ENCODE peak calls at places on chromosomes 11 and 22, in five cellular contexts. W is fibroblast of pulmonary artery, R is spleen, P is AG10803, V is HFF-Myc. C is an unnamed sample.
A peak's percentile ranks its signal among the peaks of the same experiment; 100 is the strongest.

GRCh38 chr11:26905368-26905767 is 88.5 kb upstream of the FIBIN start:
- DNase-seq in R (no peak), W (peak; percentile 28), V (peak; percentile 47), P (peak; percentile 49), C (peak; percentile 28)

GRCh38 chr11:64787526-64788320 is 9.4 kb upstream of the SF1 start:
- DNase-seq in V (no peak), R (peak; percentile 90), P (peak; percentile 31), W (peak; percentile 64), C (peak; percentile 76)

GRCh38 chr22:43183496-43184263 is 3.3 kb downstream of the TTLL12 start:
- DNase-seq in P (peak; percentile 54), V (no peak), W (peak; percentile 90), R (no peak), C (no peak)

GRCh38 chr11:34773826-34774225 is 142.4 kb downstream of the APIP start:
- DNase-seq in V (no peak), W (no peak), R (no peak), P (no peak), C (no peak)

GRCh38 chr11:130209944-130210854 is 50.6 kb downstream of the ST14 start:
- DNase-seq in R (no peak), W (no peak), P (no peak), V (no peak), C (no peak)

GRCh38 chr11:60942970-60943565 is 8.9 kb downstream of the SLC15A3 start:
- DNase-seq in V (no peak), P (no peak), R (no peak), W (no peak), C (no peak)

GRCh38 chr11:22459053-22459452 is 120.9 kb downstream of the SLC17A6 start:
- DNase-seq in W (peak; percentile 86), P (peak; percentile 69), V (no peak), R (no peak), C (no peak)

GRCh38 chr11:19597876-19598275 is 114.8 kb upstream of the NAV2 start:
- DNase-seq in W (no peak), P (no peak), V (no peak), R (no peak), C (no peak)

GRCh38 chr11:126194121-126194543 is 17.3 kb downstream of the RPUSD4 start:
- DNase-seq in R (no peak), V (no peak), W (peak; percentile 70), P (peak; percentile 40), C (peak; percentile 35)

GRCh38 chr11:70918242-70918641 is 334.1 kb downstream of the SHANK2 start:
- DNase-seq in V (no peak), R (no peak), P (no peak), W (no peak), C (no peak)

GRCh38 chr11:412641-413119 is 2.1 kb downstream of the SIGIRR start:
- DNase-seq in R (peak; percentile 72), P (no peak), W (no peak), V (no peak), C (no peak)

GRCh38 chr11:1194231-1194976 is 28.5 kb upstream of the MUC5B start:
- DNase-seq in R (peak; percentile 65), V (no peak), W (no peak), P (no peak), C (no peak)

GRCh38 chr11:122804796-122805195 is 33.5 kb upstream of the CRTAM start:
- DNase-seq in P (no peak), V (no peak), W (no peak), R (no peak), C (peak; percentile 21)

GRCh38 chr11:11841121-11841604 is 609 bp upstream of the USP47 start:
- DNase-seq in P (peak; percentile 23), W (peak; percentile 24), R (no peak), V (no peak), C (no peak)

GRCh38 chr11:5937868-5938602 is 4.0 kb upstream of the OR56A3 start:
- DNase-seq in W (no peak), P (no peak), V (no peak), R (no peak), C (no peak)

GRCh38 chr22:40627612-40628011 is 8.9 kb downstream of the MRTFA start:
- DNase-seq in V (no peak), P (no peak), R (no peak), W (no peak), C (no peak)

GRCh38 chr11:131591051-131591461 is 220.6 kb downstream of the NTM start:
- DNase-seq in P (peak; percentile 25), W (no peak), V (no peak), R (no peak), C (no peak)

GRCh38 chr11:16126361-16126760 is 230.0 kb downstream of the SOX6 start:
- DNase-seq in P (no peak), V (no peak), R (no peak), W (peak; percentile 31), C (no peak)

GRCh38 chr11:110297082-110297725 is 790 bp upstream of the RDX start:
- DNase-seq in W (no peak), R (no peak), P (no peak), V (no peak), C (no peak)

GRCh38 chr11:44564653-44565007 is 833 bp upstream of the CD82 start:
- DNase-seq in P (peak; percentile 91), R (peak; percentile 90), W (peak; percentile 84), V (no peak), C (no peak)

GRCh38 chr11:122267602-122268001 is 151.6 kb upstream of the BLID start:
- DNase-seq in W (peak; percentile 66), P (peak; percentile 86), V (no peak), R (no peak), C (no peak)

DNA sequence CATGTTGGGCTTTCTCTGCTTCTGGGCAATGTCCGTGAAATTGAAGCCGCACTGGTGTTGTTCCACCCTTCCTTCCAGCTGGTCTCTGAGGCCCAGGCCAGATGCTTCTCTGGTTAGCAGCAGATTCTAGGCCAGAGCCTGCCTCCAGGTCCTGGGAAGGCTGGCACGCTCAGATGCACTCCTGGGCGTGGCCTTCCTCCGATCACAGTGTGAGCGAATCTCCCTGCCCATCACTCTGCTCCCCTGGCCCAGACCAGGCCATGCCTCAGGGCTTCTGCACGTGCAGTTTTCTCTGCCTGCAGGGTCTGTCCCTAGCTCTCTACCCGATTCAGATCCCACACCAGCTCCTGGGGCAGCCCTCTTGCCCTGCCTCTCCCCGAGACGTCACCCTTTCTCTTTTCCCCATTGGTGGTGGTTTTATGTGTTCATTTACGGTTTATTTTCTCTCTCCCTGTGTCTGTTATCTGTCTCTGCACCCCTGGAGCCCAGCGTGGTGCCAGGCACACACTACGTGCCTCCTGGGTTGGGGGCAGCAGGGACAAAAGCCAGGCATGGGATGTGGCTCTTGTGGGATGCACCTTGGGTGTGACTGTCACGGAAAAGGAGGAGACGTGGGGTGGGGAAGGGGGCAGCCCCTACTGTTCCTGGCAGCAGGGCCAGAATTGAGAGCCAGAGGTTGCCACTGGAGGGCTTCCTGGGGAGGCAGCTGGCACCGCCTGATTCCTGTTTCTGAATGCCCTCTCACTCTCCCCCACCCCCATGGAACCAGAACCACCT is 66.0 kb downstream of the KCNQ1 start:
- DNase-seq in R (peak; percentile 42), V (no peak), P (no peak), W (no peak), C (no peak)
- H3K4me3 ChIP-seq in R (no peak overlapping the region), V (no peak overlapping the region), P (no peak overlapping the region), W (no peak overlapping the region), C (no peak overlapping the region)

GRCh38 chr11:82818399-82819043 is 81.7 kb downstream of the PRCP start:
- DNase-seq in W (no peak), V (no peak), P (no peak), R (no peak), C (no peak)
- TF ChIP-seq CTCF in W (no peak), V (no peak), P (no peak), R (no peak), C (no peak)

GRCh38 chr22:45319319-45319675 is 9.6 kb downstream of the FAM118A start:
- DNase-seq in P (peak; percentile 42), V (no peak), W (peak; percentile 72), R (no peak), C (no peak)
- H3K4me3 ChIP-seq in P (no peak overlapping the region), V (no peak overlapping the region), W (no peak overlapping the region), R (no peak overlapping the region), C (peak overlapping the region; percentile 47)

GRCh38 chr11:62705880-62706831 is 1.1 kb downstream of the BSCL2 start:
- DNase-seq in V (peak; percentile 63), W (peak; percentile 94), R (peak; percentile 99), P (peak; percentile 92), C (peak; percentile 96)

GRCh38 chr11:62705401-62705800 is 1.8 kb downstream of the BSCL2 start:
- DNase-seq in W (no peak), V (no peak), R (peak; percentile 85), P (no peak), C (no peak)

GRCh38 chr11:62708423-62709261 is 1.2 kb downstream of the GNG3 start:
- DNase-seq in W (no peak), V (no peak), P (no peak), R (peak; percentile 90), C (no peak)

GRCh38 chr11:62706841-62707240 is 383 bp downstream of the BSCL2 start:
- DNase-seq in W (no peak), V (no peak), R (no peak), P (no peak), C (no peak)

DNA sequence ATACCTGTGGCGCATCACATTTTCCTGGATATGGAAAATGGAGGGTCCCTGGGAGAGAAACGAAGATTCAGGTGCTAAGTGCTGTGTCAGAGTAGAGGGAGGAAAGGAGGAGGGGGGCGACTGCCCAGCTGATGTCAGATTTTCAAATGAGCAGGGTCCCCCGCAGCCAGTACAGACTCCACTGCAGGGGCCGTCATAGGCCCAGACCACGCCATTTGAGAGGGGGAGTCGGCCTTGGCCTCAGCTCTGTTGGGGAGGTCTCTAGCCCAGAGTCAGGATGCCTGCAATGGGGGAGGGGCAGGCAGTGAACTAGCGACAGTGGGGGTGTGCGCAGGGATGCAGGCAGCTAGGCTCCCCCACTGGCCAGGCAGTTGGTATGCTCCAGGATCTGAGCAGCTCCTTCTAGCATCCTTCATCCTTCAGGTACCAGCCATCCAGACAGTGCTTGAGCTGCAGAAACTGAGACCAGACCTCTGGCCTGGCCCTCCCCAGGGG is at the start of the genes BSCL2 and GNG3:
- DNase-seq in P (no peak), V (no peak), W (no peak), R (peak; percentile 84), C (no peak)
- TF ChIP-seq CTCF in P (no peak), V (no peak), W (no peak), R (no peak), C (no peak)

DNA sequence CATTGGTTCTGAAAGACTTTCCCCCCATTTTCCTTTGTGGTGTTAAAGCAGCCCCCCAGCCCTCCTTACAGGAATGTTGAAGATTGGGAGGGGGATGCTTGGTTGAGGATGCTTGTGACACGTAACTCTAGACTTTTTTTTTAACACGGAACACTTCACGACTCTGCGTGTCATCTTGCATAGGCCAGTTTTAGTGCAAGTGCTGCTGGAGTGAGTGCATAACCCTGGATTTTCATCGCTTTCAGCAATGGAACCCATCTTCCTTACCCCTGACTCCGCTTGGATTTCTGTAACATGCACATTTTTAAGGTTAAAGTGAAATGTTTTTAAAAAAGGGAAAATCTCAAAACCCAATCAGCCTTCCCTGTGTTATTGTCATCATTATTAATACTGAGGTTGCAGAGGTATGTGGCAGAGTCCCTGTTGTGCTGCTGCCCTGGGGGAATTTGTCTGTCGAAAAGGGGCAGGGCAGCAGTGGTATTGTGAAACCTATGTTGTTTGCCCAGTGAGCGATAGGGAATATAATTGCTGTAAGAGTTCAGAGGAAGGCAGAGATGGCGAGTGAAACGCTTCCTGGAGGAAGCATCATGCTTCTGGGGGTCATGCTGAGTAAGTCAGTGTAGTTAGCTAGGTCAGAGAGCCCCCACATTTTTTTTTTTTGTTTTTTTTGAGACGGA is 12.1 kb downstream of the CECR2 start:
- DNase-seq in V (no peak), R (no peak), W (no peak), P (no peak), C (no peak)
- H3K4me3 ChIP-seq in V (no peak overlapping the region), R (no peak overlapping the region), W (no peak overlapping the region), P (no peak overlapping the region), C (no peak overlapping the region)

C was measured in GM12865.